ENCODE peak calls at places on chromosomes 7 and 10, in five cellular contexts. Q, P, N, V and Z are unnamed samples.

GRCh38 chr10:104521901-104522827 is 118.9 kb upstream of the SORCS3 start:
- ATAC-seq in V (no peak), N (no peak), Q (no peak), P (no peak), Z (no peak)

GRCh38 chr7:40133561-40134427 is 628 bp downstream of the MPLKIP start:
- ATAC-seq in V (peak; percentile 74), P (peak; percentile 80), Q (peak; percentile 85), N (peak; percentile 70), Z (peak; percentile 61)

GRCh38 chr10:36764823-36765222 is 360.6 kb upstream of the ANKRD30A start:
- ATAC-seq in N (no peak), Q (no peak), V (no peak), P (no peak), Z (no peak)

GRCh38 chr7:37986780-37987380 is 66.4 kb downstream of the EPDR1 start:
- ATAC-seq in V (no peak), P (no peak), N (no peak), Q (no peak), Z (no peak)

GRCh38 chr10:89115876-89116627 is 91.1 kb downstream of the CH25H start:
- ATAC-seq in V (no peak), P (no peak), N (peak; percentile 76), Q (no peak), Z (peak; percentile 34)

GRCh38 chr10:71939861-71940474 is 24.2 kb upstream of the CHST3 start:
- ATAC-seq in N (no peak), P (no peak), V (no peak), Q (no peak), Z (no peak)

GRCh38 chr10:6722616-6723004 is 142.5 kb upstream of the PRKCQ start:
- ATAC-seq in N (peak; percentile 39), P (no peak), V (no peak), Q (no peak), Z (no peak)

GRCh38 chr7:79461660-79462059 is 8.2 kb upstream of the MAGI2 start:
- ATAC-seq in N (no peak), P (peak; percentile 71), V (peak; percentile 89), Q (no peak), Z (peak; percentile 62)

GRCh38 chr10:100022403-100022802 is 12.7 kb upstream of the DNMBP start:
- ATAC-seq in P (no peak), N (no peak), Q (no peak), V (no peak), Z (no peak)

GRCh38 chr10:91012502-91012901 is 91.6 kb upstream of the ANKRD1 start:
- ATAC-seq in Q (no peak), V (no peak), N (no peak), P (no peak), Z (no peak)

GRCh38 chr10:44908071-44908709 is 2.9 kb upstream of the TMEM72 start:
- ATAC-seq in Q (peak; percentile 38), N (no peak), P (no peak), V (no peak), Z (no peak)

GRCh38 chr10:21292763-21293517 is 232.5 kb downstream of the SKIDA1 start:
- ATAC-seq in V (peak; percentile 76), N (peak; percentile 91), P (peak; percentile 95), Q (peak; percentile 31), Z (peak; percentile 89)

GRCh38 chr10:49512121-49512809 is 26.7 kb downstream of the ERCC6 start:
- ATAC-seq in V (peak; percentile 87), Q (peak; percentile 92), P (peak; percentile 85), N (peak; percentile 87), Z (no peak)

GRCh38 chr7:42805601-42806000 is 106.3 kb downstream of the C7orf25 start:
- ATAC-seq in N (no peak), Q (no peak), V (no peak), P (no peak), Z (no peak)

GRCh38 chr10:49139000-49139865 is 5.4 kb upstream of the FAM170B start:
- ATAC-seq in P (no peak), V (no peak), N (peak; percentile 20), Q (no peak), Z (peak; percentile 28)

GRCh38 chr7:495326-495725 is 24.3 kb downstream of the PDGFA start:
- ATAC-seq in N (no peak), Q (no peak), P (no peak), V (no peak), Z (no peak)

GRCh38 chr7:37310322-37311080 is 138.2 kb downstream of the ELMO1 start:
- ATAC-seq in P (no peak), N (no peak), V (no peak), Q (no peak), Z (peak; percentile 31)

GRCh38 chr7:151823783-151824182 is 53.1 kb downstream of the PRKAG2 start:
- ATAC-seq in P (no peak), N (no peak), V (no peak), Q (no peak), Z (no peak)

GRCh38 chr7:30853576-30853975 is 58.1 kb upstream of the AQP1 start:
- ATAC-seq in P (no peak), N (no peak), V (no peak), Q (no peak), Z (no peak)

GRCh38 chr7:30851651-30852359 is 59.8 kb upstream of the AQP1 start:
- ATAC-seq in Q (no peak), P (no peak), V (no peak), N (no peak), Z (peak; percentile 89)

GRCh38 chr7:30850426-30850825 is 61.2 kb upstream of the AQP1 start:
- ATAC-seq in Q (no peak), N (no peak), V (no peak), P (no peak), Z (no peak)

GRCh38 chr7:30852744-30853288 is 58.8 kb upstream of the AQP1 start:
- ATAC-seq in V (no peak), N (no peak), Q (no peak), P (no peak), Z (no peak)

DNA sequence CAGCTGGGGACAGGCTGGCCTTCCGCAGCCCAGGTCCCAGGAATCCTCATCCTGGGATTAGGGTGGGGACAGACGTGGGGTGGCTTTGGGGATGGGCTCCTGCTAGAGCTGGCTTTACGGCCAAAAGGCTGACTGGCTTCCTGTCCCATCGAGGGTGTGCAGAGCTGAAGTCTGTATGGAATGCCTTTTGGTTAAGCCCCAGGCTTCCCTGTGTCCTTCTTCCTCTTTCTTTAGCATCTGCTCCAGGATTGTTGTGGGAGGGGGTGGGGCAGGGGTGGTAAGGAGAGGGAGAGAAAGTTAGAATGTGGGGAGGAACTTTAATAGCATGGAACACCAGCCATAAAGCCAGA is 59.3 kb upstream of the AQP1 start:
- ATAC-seq in Q (no peak), V (no peak), P (no peak), N (no peak), Z (peak; percentile 27)
- H3K27ac ChIP-seq in Q (no peak overlapping the region), V (no peak overlapping the region), P (no peak overlapping the region), N (no peak overlapping the region), Z (peak overlapping the region; percentile 87)

DNA sequence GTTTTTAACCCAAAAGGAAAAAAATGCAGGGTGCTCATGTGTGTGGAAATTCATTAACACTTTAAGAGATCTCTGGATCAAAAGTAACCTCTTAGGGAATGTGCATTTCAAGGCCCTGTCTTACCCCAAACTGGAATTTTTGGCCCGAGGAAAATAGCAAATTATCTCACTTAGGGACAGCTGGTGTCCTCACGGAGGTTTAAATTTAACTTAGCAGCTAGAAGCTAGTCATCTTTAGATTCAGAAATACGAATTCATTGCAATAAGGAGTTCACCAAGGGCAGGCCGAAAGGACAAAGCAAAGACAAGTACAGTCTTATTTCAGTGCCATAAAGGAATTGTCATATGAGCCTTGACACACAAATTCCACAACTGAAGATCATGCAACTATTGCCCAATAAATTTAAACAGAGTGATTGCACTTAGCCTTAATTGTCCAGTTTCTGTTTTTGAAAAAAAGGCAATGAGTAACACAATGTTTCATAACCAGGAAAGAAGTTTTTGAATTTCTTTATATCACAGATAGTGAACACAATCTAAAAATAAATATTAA is 22.4 kb upstream of the SEMA3C start:
- ATAC-seq in P (no peak), V (no peak), Q (no peak), N (no peak), Z (peak; percentile 62)
- TF ChIP-seq POLR2AphosphoS5 in P (no peak), V (no peak), Q (no peak), N (no peak), Z (peak; percentile 89)

GRCh38 chr10:110388682-110389052 is 83.9 kb upstream of the SMNDC1 start:
- ATAC-seq in V (peak; percentile 84), P (no peak), N (no peak), Q (peak; percentile 91), Z (no peak)
- TF ChIP-seq CTCF in V (peak; percentile 24), P (no peak), N (no peak), Q (peak; percentile 55), Z (no peak)

GRCh38 chr10:14549496-14549895 is 218.8 kb upstream of the FRMD4A start:
- ATAC-seq in N (no peak), V (no peak), Q (no peak), P (no peak), Z (no peak)

GRCh38 chr10:14553434-14553833 is 221.3 kb downstream of the FAM107B start:
- ATAC-seq in P (no peak), N (no peak), V (no peak), Q (no peak), Z (no peak)

GRCh38 chr10:14550471-14550941 is 219.8 kb upstream of the FRMD4A start:
- ATAC-seq in N (no peak), P (no peak), Q (no peak), V (peak; percentile 92), Z (no peak)

GRCh38 chr10:14554091-14554842 is 220.4 kb downstream of the FAM107B start:
- ATAC-seq in P (no peak), V (no peak), Q (no peak), N (peak; percentile 79), Z (no peak)

GRCh38 chr10:14552010-14552409 is 221.3 kb upstream of the FRMD4A start:
- ATAC-seq in P (no peak), V (no peak), Q (no peak), N (no peak), Z (no peak)
- H3K27ac ChIP-seq in P (no peak overlapping the region), V (no peak overlapping the region), Q (no peak overlapping the region), N (no peak overlapping the region), Z (no peak overlapping the region)

GRCh38 chr10:64846706-64847105 is 1325.5 kb downstream of the REEP3 start:
- ATAC-seq in N (no peak), P (no peak), V (no peak), Q (no peak), Z (no peak)
- TF ChIP-seq POLR2AphosphoS5 in N (no peak), P (no peak), V (no peak), Q (no peak), Z (no peak)

GRCh38 chr10:93773120-93773519 is 15.4 kb downstream of the LGI1 start:
- ATAC-seq in P (no peak), Q (no peak), V (no peak), N (no peak), Z (no peak)
- TF ChIP-seq CTCF in P (no peak), Q (no peak), V (no peak), N (no peak), Z (no peak)

DNA sequence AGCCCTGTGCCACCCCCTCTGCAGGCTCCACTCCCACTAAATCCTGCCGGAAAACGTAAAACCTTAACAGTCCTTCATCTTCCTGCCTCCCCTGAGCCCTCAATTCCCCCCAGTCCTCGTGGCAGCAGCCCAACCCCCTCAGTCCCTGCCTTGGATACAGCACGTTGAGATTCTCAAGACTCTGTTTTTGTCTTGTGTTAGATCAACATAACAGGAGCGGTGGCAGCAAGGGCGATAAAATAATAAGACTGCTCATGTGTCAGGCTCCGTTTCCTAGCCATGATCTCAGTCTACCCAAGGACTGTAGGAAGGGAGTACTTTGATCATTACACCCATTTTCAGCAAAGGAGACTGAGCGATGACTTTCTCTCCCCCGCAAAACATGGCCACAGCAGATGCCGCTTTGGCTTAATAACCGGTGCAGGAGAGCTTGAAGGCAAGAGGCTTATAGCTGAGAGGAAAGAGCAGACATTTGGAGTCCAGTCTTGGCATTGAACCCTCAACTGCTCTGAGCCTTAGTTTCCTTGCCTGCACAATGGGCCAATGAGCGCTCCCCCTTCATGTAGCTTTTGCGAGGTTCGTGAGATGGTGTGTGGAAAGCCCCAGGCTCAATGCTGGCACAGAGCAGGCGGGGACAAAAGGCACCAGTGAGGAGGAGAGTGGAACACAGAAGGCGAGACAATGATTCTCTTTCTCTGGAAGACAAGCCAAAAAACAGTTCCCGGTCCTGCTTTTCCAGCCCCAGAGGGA is 42.1 kb upstream of the PCBD1 start:
- ATAC-seq in N (no peak), V (no peak), P (no peak), Q (no peak), Z (no peak)
- H3K27ac ChIP-seq in N (no peak overlapping the region), V (no peak overlapping the region), P (no peak overlapping the region), Q (no peak overlapping the region), Z (no peak overlapping the region)